ENCODE peak calls at places on chromosomes 3 and 15, in nine cellular contexts. U, N, S, P, I, L, F, H and O are unnamed samples. For H3K36me3, the result is how much of the 10 kb centered on the place peaks cover.

GRCh38 chr15:57031605-57032004 is 113.2 kb downstream of the TCF12 start:
- DNase-seq in U (peak), N (peak), S (no peak), P (no peak), I (no peak), L (peak), F (no peak), H (peak), O (no peak)

GRCh38 chr3:177929310-177929709 is 606.9 kb upstream of the KCNMB2 start:
- DNase-seq in U (no peak), N (no peak), S (no peak), P (no peak), I (no peak), L (peak), F (no peak), H (peak), O (no peak)

GRCh38 chr3:171134170-171134569 is 107.7 kb upstream of the SLC2A2 start:
- DNase-seq in U (no peak), N (no peak), S (no peak), P (no peak), I (no peak), L (no peak), F (no peak), H (no peak), O (no peak)

GRCh38 chr3:4421121-4421520 is 45.9 kb downstream of the SUMF1 start:
- DNase-seq in U (no peak), N (no peak), S (no peak), P (no peak), I (no peak), L (peak), F (no peak), H (peak), O (no peak)

GRCh38 chr3:172606021-172606420 is 82.8 kb upstream of the TNFSF10 start:
- DNase-seq in U (no peak), N (no peak), S (no peak), P (no peak), I (no peak), L (peak), F (no peak), H (peak), O (no peak)

GRCh38 chr3:16885588-16885903 is 791 bp downstream of the PLCL2 start:
- DNase-seq in U (no peak), N (peak), S (no peak), P (no peak), I (no peak), L (no peak), F (no peak), H (no peak), O (no peak)

GRCh38 chr15:70795311-70795665 is 31.9 kb upstream of the UACA start:
- DNase-seq in U (no peak), N (no peak), S (no peak), P (no peak), I (no peak), L (peak), F (no peak), H (peak), O (no peak)

GRCh38 chr15:62665449-62665848 is 377.1 kb upstream of the TPM1 start:
- DNase-seq in U (no peak), N (no peak), S (no peak), P (no peak), I (no peak), L (peak), F (no peak), H (peak), O (no peak)

GRCh38 chr3:46675843-46676567 is 17.5 kb downstream of the ALS2CL start:
- DNase-seq in U (no peak), N (no peak), S (no peak), P (no peak), I (no peak), L (peak), F (no peak), H (no peak), O (no peak)

GRCh38 chr15:33440911-33441310 is 130.1 kb downstream of the RYR3 start:
- DNase-seq in U (no peak), N (no peak), S (no peak), P (no peak), I (no peak), L (no peak), F (no peak), H (no peak), O (no peak)

GRCh38 chr3:192409838-192410683 is 317.3 kb downstream of the FGF12 start:
- DNase-seq in U (no peak), N (no peak), S (no peak), P (no peak), I (no peak), L (no peak), F (no peak), H (peak), O (no peak)
- TF ChIP-seq CTCF in U (no peak), N (no peak), S (no peak), P (no peak), I (no peak), L (no peak), F (no peak), H (no peak), O (no peak)

GRCh38 chr3:157618075-157618760 is 115.0 kb upstream of the VEPH1 start:
- DNase-seq in U (no peak), N (peak), S (no peak), P (no peak), I (no peak), L (peak), F (no peak), H (peak), O (peak)
- H3K4me3 ChIP-seq in U (no peak), N (no peak), S (no peak), P (no peak), I (no peak), L (no peak), F (no peak), H (no peak), O (no peak)

GRCh38 chr3:156705761-156706631 is 31.6 kb downstream of the TIPARP start:
- DNase-seq in U (no peak), N (no peak), S (no peak), P (no peak), I (no peak), L (peak), F (no peak), H (no peak), O (no peak)
- H3K36me3 ChIP-seq in U (under half), N (half or more), S (under half), P (under half), I (under half), L (under half), F (under half), H (half or more), O (under half)

DNA sequence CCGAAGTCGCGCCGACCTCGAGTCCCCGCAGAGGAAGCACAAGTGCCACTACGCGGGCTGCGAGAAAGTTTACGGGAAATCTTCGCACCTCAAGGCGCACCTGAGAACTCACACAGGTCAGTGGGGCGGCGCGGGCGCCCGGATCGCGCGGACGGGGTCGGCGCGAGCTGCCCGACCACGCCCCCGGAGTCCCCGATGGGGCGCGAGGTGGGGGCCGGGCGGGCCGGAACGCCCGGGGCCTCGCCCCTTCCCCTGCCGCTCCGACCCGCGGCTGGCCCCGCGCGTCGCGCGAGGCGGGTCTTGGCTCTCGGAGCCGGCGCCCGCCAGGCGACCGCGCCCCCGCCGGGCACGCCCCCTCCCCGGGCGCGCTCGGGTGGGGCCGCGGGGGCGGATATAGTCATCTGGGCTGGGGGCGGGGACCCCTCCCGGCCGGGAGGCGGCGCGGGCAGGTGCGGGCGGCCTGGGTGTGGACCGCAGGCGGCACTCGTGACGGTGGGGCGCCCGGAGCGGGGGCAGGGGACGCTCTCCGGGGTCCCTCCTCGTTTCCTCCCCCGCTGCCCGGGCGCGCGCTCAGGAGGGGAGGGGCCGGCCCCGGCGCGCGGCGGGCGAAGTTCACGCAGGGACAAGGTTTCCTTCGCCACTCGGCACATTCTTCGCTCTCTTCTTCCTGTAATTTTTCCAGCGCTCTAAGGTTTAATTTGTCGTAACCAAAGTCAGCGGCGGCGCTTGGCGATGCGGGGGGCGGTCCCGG is 1.2 kb downstream of the KLF13 start:
- DNase-seq in U (peak), N (peak), S (peak), P (no peak), I (peak), L (peak), F (peak), H (no peak), O (peak)
- TF ChIP-seq CTCF in U (no peak), N (no peak), S (no peak), P (no peak), I (no peak), L (no peak), F (peak), H (no peak), O (no peak)

GRCh38 chr3:50210510-50211367 is 5.7 kb downstream of the SLC38A3 start:
- DNase-seq in U (no peak), N (no peak), S (no peak), P (no peak), I (no peak), L (no peak), F (no peak), H (no peak), O (no peak)
- H3K4me3 ChIP-seq in U (no peak), N (no peak), S (no peak), P (no peak), I (no peak), L (no peak), F (no peak), H (no peak), O (no peak)

DNA sequence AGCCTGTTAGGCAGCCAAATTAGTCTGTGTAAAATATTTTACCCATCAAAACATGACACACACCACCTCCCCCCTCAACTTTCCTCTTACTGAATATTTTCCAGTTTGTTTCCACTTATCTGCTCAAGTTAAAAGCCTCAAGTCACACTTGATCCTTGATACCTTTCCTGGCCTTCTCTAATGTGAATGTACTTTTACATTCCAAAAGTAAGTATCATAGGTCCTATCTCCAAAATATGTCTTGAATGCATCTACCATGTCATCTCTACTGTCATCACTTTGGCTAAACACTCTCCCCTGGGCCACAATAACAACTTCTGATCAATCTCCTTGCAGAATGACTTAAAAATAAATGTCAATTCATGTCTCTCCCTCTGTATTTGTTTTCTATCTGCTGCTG is 28.1 kb downstream of the EOGT start:
- DNase-seq in U (no peak), N (no peak), S (no peak), P (no peak), I (no peak), L (peak), F (no peak), H (peak), O (no peak)
- H3K36me3 ChIP-seq in U (under half), N (under half), S (under half), P (under half), I (half or more), L (under half), F (under half), H (half or more), O (under half)